ENCODE peak calls at places on chromosomes 13 and 19, in nine cellular contexts. One of them, this sample, is unnamed.

GRCh38 chr13:112713517-112714253 is 23.8 kb downstream of the ATP11A start:
- DNase-seq in foreskin fibroblast: no peak
- DNase-seq in GM23338: no peak
- DNase-seq in heart right ventricle: no peak
- DNase-seq in ascending aorta: peak
- DNase-seq in uterus: peak
- DNase-seq in colonic mucosa: no peak
- DNase-seq in HepG2: no peak
- DNase-seq in AG10803: no peak
- DNase-seq in this sample: peak

GRCh38 chr13:28475916-28476725 is 18.8 kb downstream of the FLT1 start:
- DNase-seq in heart right ventricle: no peak
- DNase-seq in foreskin fibroblast: peak
- DNase-seq in colonic mucosa: no peak
- DNase-seq in HepG2: no peak
- DNase-seq in ascending aorta: no peak
- DNase-seq in GM23338: no peak
- DNase-seq in uterus: no peak
- DNase-seq in AG10803: peak
- DNase-seq in this sample: peak

GRCh38 chr19:5058456-5059190 is 89.7 kb downstream of the KDM4B start:
- DNase-seq in AG10803: peak
- DNase-seq in ascending aorta: no peak
- DNase-seq in uterus: no peak
- DNase-seq in foreskin fibroblast: peak
- DNase-seq in colonic mucosa: no peak
- DNase-seq in GM23338: no peak
- DNase-seq in heart right ventricle: no peak
- DNase-seq in HepG2: no peak
- DNase-seq in this sample: no peak

GRCh38 chr13:25973085-25973484 is 78.7 kb downstream of the SHISA2 start:
- DNase-seq in HepG2: no peak
- DNase-seq in uterus: no peak
- DNase-seq in AG10803: no peak
- DNase-seq in colonic mucosa: no peak
- DNase-seq in GM23338: peak
- DNase-seq in ascending aorta: no peak
- DNase-seq in foreskin fibroblast: no peak
- DNase-seq in heart right ventricle: no peak
- DNase-seq in this sample: no peak

GRCh38 chr19:35176183-35176570 is 21.6 kb downstream of the FXYD5 start:
- DNase-seq in colonic mucosa: no peak
- DNase-seq in heart right ventricle: no peak
- DNase-seq in uterus: no peak
- DNase-seq in AG10803: no peak
- DNase-seq in HepG2: no peak
- DNase-seq in GM23338: no peak
- DNase-seq in ascending aorta: no peak
- DNase-seq in foreskin fibroblast: no peak
- DNase-seq in this sample: no peak

GRCh38 chr13:91313103-91313502 is 34.4 kb upstream of the MIR17HG start:
- DNase-seq in AG10803: peak
- DNase-seq in colonic mucosa: no peak
- DNase-seq in GM23338: peak
- DNase-seq in heart right ventricle: no peak
- DNase-seq in ascending aorta: no peak
- DNase-seq in HepG2: peak
- DNase-seq in uterus: no peak
- DNase-seq in foreskin fibroblast: no peak
- DNase-seq in this sample: peak

GRCh38 chr13:77112961-77113360 is 86.0 kb upstream of the FBXL3 start:
- DNase-seq in HepG2: no peak
- DNase-seq in foreskin fibroblast: no peak
- DNase-seq in colonic mucosa: no peak
- DNase-seq in ascending aorta: no peak
- DNase-seq in uterus: no peak
- DNase-seq in GM23338: no peak
- DNase-seq in heart right ventricle: no peak
- DNase-seq in AG10803: no peak
- DNase-seq in this sample: peak

GRCh38 chr13:99916366-99917103 is 55.0 kb downstream of the ZIC5 start:
- DNase-seq in colonic mucosa: peak
- DNase-seq in ascending aorta: no peak
- DNase-seq in GM23338: peak
- DNase-seq in HepG2: peak
- DNase-seq in heart right ventricle: no peak
- DNase-seq in uterus: no peak
- DNase-seq in foreskin fibroblast: peak
- DNase-seq in AG10803: peak
- DNase-seq in this sample: peak

GRCh38 chr13:52739468-52740071 is at the start of gene CNMD:
- DNase-seq in AG10803: no peak
- DNase-seq in colonic mucosa: no peak
- DNase-seq in heart right ventricle: no peak
- DNase-seq in ascending aorta: no peak
- DNase-seq in foreskin fibroblast: no peak
- DNase-seq in HepG2: no peak
- DNase-seq in uterus: no peak
- DNase-seq in GM23338: peak
- DNase-seq in this sample: no peak

GRCh38 chr19:3707868-3708206 is 347 bp upstream of the TJP3 start:
- DNase-seq in colonic mucosa: no peak
- DNase-seq in heart right ventricle: no peak
- DNase-seq in AG10803: no peak
- DNase-seq in HepG2: no peak
- DNase-seq in GM23338: no peak
- DNase-seq in uterus: no peak
- DNase-seq in foreskin fibroblast: no peak
- DNase-seq in ascending aorta: no peak
- DNase-seq in this sample: no peak

GRCh38 chr19:3710265-3710812 is 2.2 kb downstream of the TJP3 start:
- DNase-seq in GM23338: peak
- DNase-seq in heart right ventricle: peak
- DNase-seq in uterus: no peak
- DNase-seq in HepG2: peak
- DNase-seq in AG10803: peak
- DNase-seq in colonic mucosa: peak
- DNase-seq in ascending aorta: peak
- DNase-seq in foreskin fibroblast: peak
- DNase-seq in this sample: peak

GRCh38 chr19:3712663-3713531 is 4.7 kb downstream of the TJP3 start:
- DNase-seq in ascending aorta: no peak
- DNase-seq in uterus: no peak
- DNase-seq in GM23338: no peak
- DNase-seq in heart right ventricle: no peak
- DNase-seq in foreskin fibroblast: no peak
- DNase-seq in HepG2: no peak
- DNase-seq in AG10803: no peak
- DNase-seq in colonic mucosa: peak
- DNase-seq in this sample: no peak

DNA sequence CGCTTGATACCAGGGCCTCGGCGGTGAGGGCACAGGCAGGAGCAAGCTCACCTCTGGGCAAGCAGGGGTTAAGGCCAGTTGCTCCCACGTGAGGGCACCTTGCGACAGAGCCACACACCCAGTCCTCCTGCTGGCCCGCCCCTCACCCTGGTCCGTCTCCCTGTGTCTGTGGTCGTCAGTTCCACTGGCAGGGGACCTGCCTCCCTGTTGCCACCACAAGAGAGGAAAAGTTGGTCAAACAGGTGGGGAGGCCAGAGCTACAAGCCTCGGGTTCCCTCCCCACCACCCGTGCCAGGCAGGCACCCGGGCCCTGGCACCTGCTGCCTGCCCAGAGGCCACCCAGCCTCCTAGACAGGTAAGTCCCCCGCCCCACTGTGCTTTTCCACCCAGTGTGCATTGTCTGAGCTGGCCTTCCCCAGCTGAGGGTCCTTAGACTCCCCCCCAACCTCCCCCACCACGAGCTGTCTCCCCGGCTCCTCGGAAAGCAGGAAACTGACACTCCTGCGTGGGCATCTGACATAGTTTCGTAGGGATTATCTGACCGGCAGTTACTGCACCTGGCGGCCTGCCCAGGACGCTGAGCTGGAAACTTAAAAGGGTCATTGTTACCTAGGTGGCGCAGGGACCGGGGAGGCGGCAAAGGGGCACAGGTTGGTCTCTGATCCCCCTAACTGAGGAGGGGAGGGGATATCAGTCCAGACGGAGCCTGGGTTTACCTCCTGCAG is at the start of gene TJP3:
- DNase-seq in heart right ventricle: peak
- DNase-seq in ascending aorta: no peak
- DNase-seq in foreskin fibroblast: peak
- DNase-seq in GM23338: peak
- DNase-seq in colonic mucosa: peak
- DNase-seq in AG10803: no peak
- DNase-seq in uterus: no peak
- DNase-seq in HepG2: peak
- DNase-seq in this sample: no peak
- H3K4me3 ChIP-seq in heart right ventricle: no peak
- H3K4me3 ChIP-seq in ascending aorta: no peak
- H3K4me3 ChIP-seq in foreskin fibroblast: no peak
- H3K4me3 ChIP-seq in GM23338: no peak
- H3K4me3 ChIP-seq in colonic mucosa: peak
- H3K4me3 ChIP-seq in AG10803: no peak
- H3K4me3 ChIP-seq in uterus: no peak
- H3K4me3 ChIP-seq in HepG2: peak
- H3K4me3 ChIP-seq in this sample: no peak

DNA sequence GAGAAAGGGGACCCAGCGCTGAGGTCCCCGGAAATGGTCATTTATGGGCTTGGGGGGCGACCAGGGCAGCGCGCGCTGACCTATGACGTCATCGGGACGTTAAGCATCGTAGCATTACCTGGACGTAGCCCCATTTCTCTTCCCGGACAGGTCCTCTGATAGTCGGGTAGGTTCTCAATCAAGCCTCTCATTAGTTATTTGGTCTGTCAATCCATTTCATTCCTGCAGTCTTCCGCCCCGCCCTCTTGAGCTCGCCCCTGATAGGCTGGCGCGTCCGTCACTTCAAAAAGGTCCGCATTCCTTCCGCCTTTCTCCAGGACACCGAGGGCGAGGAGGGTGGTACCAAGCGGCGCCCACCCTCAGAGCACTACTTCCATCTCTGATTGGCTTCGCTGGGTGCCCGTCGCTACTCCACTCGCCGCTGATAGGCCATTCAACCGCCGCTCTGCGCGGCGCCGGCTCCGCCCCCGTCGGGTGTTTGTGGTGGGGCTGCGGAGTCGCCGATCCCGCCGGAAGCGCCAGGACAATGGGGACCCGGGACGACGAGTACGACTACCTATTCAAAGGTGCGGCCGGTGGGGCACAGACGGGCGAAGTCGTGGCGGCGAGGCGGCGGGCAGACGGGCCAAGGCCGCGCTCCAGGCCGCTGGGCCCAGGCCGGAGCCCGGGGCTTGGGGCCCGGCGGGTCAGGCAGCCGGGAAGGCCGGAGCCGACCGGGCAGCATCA is at the start of gene RAB11B:
- DNase-seq in AG10803: peak
- DNase-seq in foreskin fibroblast: peak
- DNase-seq in colonic mucosa: peak
- DNase-seq in ascending aorta: peak
- DNase-seq in HepG2: peak
- DNase-seq in uterus: peak
- DNase-seq in heart right ventricle: peak
- DNase-seq in GM23338: peak
- DNase-seq in this sample: peak
- TF ChIP-seq CTCF in AG10803: no peak
- TF ChIP-seq CTCF in foreskin fibroblast: no peak
- TF ChIP-seq CTCF in colonic mucosa: no peak
- TF ChIP-seq CTCF in ascending aorta: no peak
- TF ChIP-seq CTCF in HepG2: no peak
- TF ChIP-seq CTCF in uterus: no peak
- TF ChIP-seq CTCF in heart right ventricle: no peak
- TF ChIP-seq CTCF in GM23338: no peak
- TF ChIP-seq CTCF in this sample: no peak

DNA sequence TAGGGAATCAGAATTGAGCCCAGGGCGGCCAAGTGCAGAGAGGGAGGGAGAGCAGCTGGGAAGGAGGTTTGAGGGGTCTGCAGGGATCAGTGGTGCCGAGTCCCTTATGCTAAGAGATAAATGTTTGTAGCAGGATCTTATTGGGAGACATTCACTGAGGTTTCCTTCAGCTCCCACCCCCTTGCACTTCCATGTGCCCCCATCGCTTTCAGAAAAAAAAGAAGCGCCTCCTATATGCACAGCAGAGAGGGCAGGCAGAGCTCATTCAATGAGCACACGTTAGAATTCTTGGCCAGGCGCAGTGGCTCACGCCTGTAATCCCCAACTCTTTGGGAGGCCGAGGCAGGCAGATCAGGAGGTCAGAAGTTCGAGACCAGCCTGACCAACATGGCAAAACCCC is 28.0 kb downstream of the CYP4F2 start:
- DNase-seq in HepG2: no peak
- DNase-seq in heart right ventricle: no peak
- DNase-seq in foreskin fibroblast: no peak
- DNase-seq in AG10803: no peak
- DNase-seq in uterus: no peak
- DNase-seq in GM23338: no peak
- DNase-seq in ascending aorta: peak
- DNase-seq in colonic mucosa: no peak
- DNase-seq in this sample: no peak
- H3K4me3 ChIP-seq in HepG2: no peak
- H3K4me3 ChIP-seq in heart right ventricle: no peak
- H3K4me3 ChIP-seq in foreskin fibroblast: no peak
- H3K4me3 ChIP-seq in AG10803: no peak
- H3K4me3 ChIP-seq in uterus: no peak
- H3K4me3 ChIP-seq in GM23338: no peak
- H3K4me3 ChIP-seq in ascending aorta: no peak
- H3K4me3 ChIP-seq in colonic mucosa: no peak
- H3K4me3 ChIP-seq in this sample: no peak

GRCh38 chr19:38375098-38375493 is 725 bp downstream of the PSMD8 start:
- DNase-seq in HepG2: no peak
- DNase-seq in foreskin fibroblast: no peak
- DNase-seq in ascending aorta: no peak
- DNase-seq in AG10803: no peak
- DNase-seq in heart right ventricle: no peak
- DNase-seq in GM23338: no peak
- DNase-seq in colonic mucosa: no peak
- DNase-seq in uterus: no peak
- DNase-seq in this sample: no peak

GRCh38 chr19:38373907-38374331 is 452 bp upstream of the PSMD8 start:
- DNase-seq in ascending aorta: no peak
- DNase-seq in foreskin fibroblast: no peak
- DNase-seq in colonic mucosa: no peak
- DNase-seq in AG10803: no peak
- DNase-seq in HepG2: no peak
- DNase-seq in GM23338: no peak
- DNase-seq in heart right ventricle: no peak
- DNase-seq in uterus: no peak
- DNase-seq in this sample: no peak

GRCh38 chr19:38375748-38376147 is 1.4 kb downstream of the PSMD8 start:
- DNase-seq in HepG2: no peak
- DNase-seq in heart right ventricle: no peak
- DNase-seq in foreskin fibroblast: peak
- DNase-seq in ascending aorta: no peak
- DNase-seq in AG10803: peak
- DNase-seq in uterus: no peak
- DNase-seq in colonic mucosa: no peak
- DNase-seq in GM23338: no peak
- DNase-seq in this sample: peak

GRCh38 chr19:38376576-38376975 is 2.2 kb downstream of the PSMD8 start:
- DNase-seq in AG10803: no peak
- DNase-seq in uterus: no peak
- DNase-seq in foreskin fibroblast: no peak
- DNase-seq in GM23338: no peak
- DNase-seq in HepG2: no peak
- DNase-seq in colonic mucosa: no peak
- DNase-seq in heart right ventricle: no peak
- DNase-seq in ascending aorta: no peak
- DNase-seq in this sample: no peak

GRCh38 chr19:38374332-38375097 is at the start of gene PSMD8:
- DNase-seq in ascending aorta: peak
- DNase-seq in GM23338: peak
- DNase-seq in colonic mucosa: peak
- DNase-seq in foreskin fibroblast: peak
- DNase-seq in HepG2: peak
- DNase-seq in AG10803: peak
- DNase-seq in uterus: peak
- DNase-seq in heart right ventricle: peak
- DNase-seq in this sample: peak
- TF ChIP-seq CTCF in ascending aorta: no peak
- TF ChIP-seq CTCF in GM23338: no peak
- TF ChIP-seq CTCF in colonic mucosa: no peak
- TF ChIP-seq CTCF in foreskin fibroblast: peak
- TF ChIP-seq CTCF in HepG2: peak
- TF ChIP-seq CTCF in AG10803: no peak
- TF ChIP-seq CTCF in uterus: no peak
- TF ChIP-seq CTCF in heart right ventricle: no peak
- TF ChIP-seq CTCF in this sample: peak

This sample was measured in fibroblast of villous mesenchyme.